ENCODE peak calls at places on chromosome 6, in six cellular contexts. R is uterus, V is small intestine, Q is left ventricle myocardium inferior, X is DND-41, M is heart right ventricle. Y is an unnamed sample. For H3K27me3, the result is how much of the 10 kb centered on the place peaks cover.

GRCh38 chr6:19804362-19805145 is 32.6 kb upstream of the ID4 start:
- DNase-seq in R (peak), M (peak), Q (peak), X (no peak), V (peak), Y (peak)

GRCh38 chr6:133805876-133806275 is 83.0 kb upstream of the TCF21 start:
- DNase-seq in V (no peak), M (no peak), R (no peak), X (no peak), Q (no peak), Y (no peak)

GRCh38 chr6:2859325-2859700 is 17.6 kb upstream of the SERPINB1 start:
- DNase-seq in R (no peak), V (no peak), X (no peak), Q (no peak), M (no peak), Y (no peak)

GRCh38 chr6:65170273-65170672 is 536.8 kb downstream of the EYS start:
- DNase-seq in V (no peak), X (no peak), Q (no peak), R (no peak), M (no peak), Y (no peak)

GRCh38 chr6:157652601-157653363 is 170.3 kb upstream of the SNX9 start:
- DNase-seq in V (no peak), R (no peak), X (no peak), Q (no peak), M (no peak), Y (no peak)

GRCh38 chr6:115882174-115882573 is 178.5 kb downstream of the FRK start:
- DNase-seq in M (no peak), X (no peak), R (no peak), Q (no peak), V (no peak), Y (no peak)

GRCh38 chr6:113936093-113936934 is 34.6 kb downstream of the HDAC2 start:
- DNase-seq in V (peak), X (peak), M (peak), Q (no peak), R (no peak), Y (no peak)

GRCh38 chr6:159582736-159583135 is 110.3 kb downstream of the SOD2 start:
- DNase-seq in Q (no peak), V (no peak), M (no peak), X (no peak), R (no peak), Y (no peak)

GRCh38 chr6:46014511-46015118 is 1.0 kb downstream of the CLIC5 start:
- DNase-seq in R (no peak), M (peak), V (peak), Q (peak), X (no peak), Y (peak)

GRCh38 chr6:53924821-53925422 is 130.1 kb downstream of the LRRC1 start:
- DNase-seq in R (no peak), V (no peak), M (no peak), X (no peak), Q (no peak), Y (no peak)

GRCh38 chr6:27669278-27669797 is 196.4 kb upstream of the ZNF184 start:
- DNase-seq in V (no peak), R (no peak), X (no peak), M (no peak), Q (no peak), Y (no peak)

GRCh38 chr6:75791881-75792280 is 42.8 kb downstream of the MYO6 start:
- DNase-seq in M (no peak), Q (no peak), R (no peak), V (no peak), X (no peak), Y (no peak)

GRCh38 chr6:81998432-81998831 is 246.0 kb upstream of the TENT5A start:
- DNase-seq in M (no peak), V (no peak), R (no peak), X (no peak), Q (no peak), Y (no peak)

GRCh38 chr6:145247677-145248419 is 487.5 kb downstream of the EPM2A start:
- DNase-seq in X (no peak), Q (no peak), V (no peak), M (no peak), R (no peak), Y (no peak)

GRCh38 chr6:83474309-83474708 is 38.0 kb upstream of the PRSS35 start:
- DNase-seq in X (no peak), M (peak), R (no peak), Q (no peak), V (peak), Y (peak)

GRCh38 chr6:35931120-35931561 is 10.2 kb upstream of the SRPK1 start:
- DNase-seq in Q (no peak), R (no peak), V (no peak), M (no peak), X (no peak), Y (no peak)

GRCh38 chr6:166462461-166463135 is 79.9 kb upstream of the MPC1 start:
- DNase-seq in V (no peak), M (no peak), Q (no peak), R (no peak), X (no peak), Y (no peak)

GRCh38 chr6:168414696-168415095 is 26.3 kb upstream of the SMOC2 start:
- DNase-seq in M (no peak), X (no peak), V (no peak), Q (no peak), R (no peak), Y (no peak)

GRCh38 chr6:87907521-87907920 is 140.1 kb upstream of the SPACA1 start:
- DNase-seq in M (no peak), X (peak), Q (no peak), R (no peak), V (no peak), Y (no peak)

GRCh38 chr6:27471365-27472115 is 1.4 kb downstream of the ZNF184 start:
- DNase-seq in X (no peak), Q (no peak), V (peak), M (no peak), R (no peak), Y (no peak)

GRCh38 chr6:38522322-38522721 is 117.4 kb downstream of the BTBD9 start:
- DNase-seq in X (no peak), V (no peak), R (peak), Q (no peak), M (peak), Y (no peak)

GRCh38 chr6:15715851-15716250 is 53.0 kb upstream of the DTNBP1 start:
- DNase-seq in Q (no peak), R (no peak), X (no peak), V (no peak), M (no peak), Y (no peak)

GRCh38 chr6:14275493-14275851 is 157.9 kb downstream of the CD83 start:
- DNase-seq in M (peak), R (peak), X (peak), V (no peak), Q (peak), Y (no peak)

GRCh38 chr6:55953384-55953783 is 78.0 kb upstream of the BMP5 start:
- DNase-seq in M (no peak), X (no peak), V (no peak), R (no peak), Q (no peak), Y (no peak)

GRCh38 chr6:110626442-110626841 is 150.0 kb upstream of the SLC22A16 start:
- DNase-seq in Q (no peak), V (no peak), R (no peak), X (no peak), M (no peak), Y (no peak)

GRCh38 chr6:95654176-95654575 is 76.8 kb downstream of the MANEA start:
- DNase-seq in Q (no peak), R (no peak), X (no peak), V (no peak), M (no peak), Y (no peak)

GRCh38 chr6:294656-295565 is 2.6 kb downstream of the DUSP22 start:
- DNase-seq in M (no peak), V (no peak), Q (no peak), R (no peak), X (no peak), Y (no peak)

GRCh38 chr6:56356431-56356830 is 109.1 kb upstream of the COL21A1 start:
- DNase-seq in M (no peak), Q (no peak), X (no peak), V (no peak), R (no peak), Y (no peak)

GRCh38 chr6:113763311-113763766 is 93.8 kb upstream of the MARCKS start:
- DNase-seq in R (no peak), V (no peak), Q (no peak), M (no peak), X (no peak), Y (no peak)

GRCh38 chr6:14270925-14271791 is 153.6 kb downstream of the CD83 start:
- DNase-seq in M (no peak), V (peak), R (no peak), Q (no peak), X (peak), Y (no peak)

GRCh38 chr6:1817033-1817761 is 207.5 kb downstream of the FOXC1 start:
- DNase-seq in M (no peak), R (no peak), Q (no peak), V (no peak), X (no peak), Y (no peak)

GRCh38 chr6:137724018-137724403 is 143.0 kb upstream of the TNFAIP3 start:
- DNase-seq in X (no peak), Q (no peak), R (no peak), M (no peak), V (peak), Y (no peak)

GRCh38 chr6:32369678-32370077 is 2.0 kb downstream of the TSBP1 start:
- DNase-seq in V (no peak), Q (no peak), M (no peak), R (no peak), X (no peak), Y (no peak)

GRCh38 chr6:32371204-32371603 is 499 bp downstream of the TSBP1 start:
- DNase-seq in X (no peak), R (no peak), M (no peak), V (no peak), Q (no peak), Y (no peak)

GRCh38 chr6:32371803-32372202 is at the start of gene TSBP1:
- DNase-seq in R (no peak), Q (no peak), V (no peak), M (no peak), X (no peak), Y (no peak)

GRCh38 chr6:32370510-32370909 is 1.2 kb downstream of the TSBP1 start:
- DNase-seq in R (no peak), V (no peak), M (no peak), X (no peak), Q (no peak), Y (no peak)

DNA sequence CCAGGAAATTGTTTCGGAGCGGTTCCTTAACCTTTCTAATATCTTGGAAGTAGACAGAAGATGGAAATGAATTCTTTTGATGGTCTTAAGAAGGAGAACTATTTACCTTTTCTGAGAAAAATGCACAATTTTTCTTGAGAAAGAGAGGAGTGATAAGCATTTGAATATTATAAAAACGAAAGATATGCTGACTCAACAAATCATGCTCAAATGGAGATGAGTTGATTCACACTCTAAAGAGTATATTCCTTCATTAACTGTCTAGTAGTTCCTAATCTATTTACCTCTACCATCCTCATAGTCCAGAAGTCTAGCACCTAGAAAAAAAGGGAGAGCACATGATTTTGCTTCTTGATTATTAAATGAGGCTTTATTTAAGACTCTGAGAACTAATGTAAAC is 4.1 kb downstream of the TSBP1 start:
- DNase-seq in Q (no peak), X (no peak), R (no peak), V (no peak), M (no peak), Y (no peak)
- H3K27me3 ChIP-seq in Q (under half), X (under half), R (under half), V (under half), M (under half), Y (under half)

GRCh38 chr6:32096087-32096393 is 13.1 kb downstream of the TNXB start:
- DNase-seq in M (no peak), R (no peak), X (no peak), V (no peak), Q (no peak), Y (no peak)
- H3K27me3 ChIP-seq in M (under half), R (under half), X (under half), V (under half), Q (under half), Y (under half)

GRCh38 chr6:104954091-104954797 is 2.7 kb upstream of the LIN28B start:
- DNase-seq in M (no peak), V (no peak), X (no peak), Q (no peak), R (no peak), Y (no peak)
- H3K27me3 ChIP-seq in M (half or more), V (under half), X (under half), Q (half or more), R (half or more), Y (half or more)

GRCh38 chr6:150145427-150145826 is 2.6 kb downstream of the PPP1R14C start:
- DNase-seq in M (no peak), Q (no peak), R (no peak), X (no peak), V (no peak), Y (no peak)

GRCh38 chr6:150145830-150146229 is 3.0 kb downstream of the PPP1R14C start:
- DNase-seq in X (no peak), R (no peak), M (no peak), Q (no peak), V (no peak), Y (no peak)

GRCh38 chr6:150144294-150144868 is 1.5 kb downstream of the PPP1R14C start:
- DNase-seq in M (no peak), X (no peak), R (no peak), V (no peak), Q (no peak), Y (no peak)

GRCh38 chr6:150149146-150149545 is 6.3 kb downstream of the PPP1R14C start:
- DNase-seq in R (no peak), Q (no peak), M (no peak), X (no peak), V (no peak), Y (no peak)

DNA sequence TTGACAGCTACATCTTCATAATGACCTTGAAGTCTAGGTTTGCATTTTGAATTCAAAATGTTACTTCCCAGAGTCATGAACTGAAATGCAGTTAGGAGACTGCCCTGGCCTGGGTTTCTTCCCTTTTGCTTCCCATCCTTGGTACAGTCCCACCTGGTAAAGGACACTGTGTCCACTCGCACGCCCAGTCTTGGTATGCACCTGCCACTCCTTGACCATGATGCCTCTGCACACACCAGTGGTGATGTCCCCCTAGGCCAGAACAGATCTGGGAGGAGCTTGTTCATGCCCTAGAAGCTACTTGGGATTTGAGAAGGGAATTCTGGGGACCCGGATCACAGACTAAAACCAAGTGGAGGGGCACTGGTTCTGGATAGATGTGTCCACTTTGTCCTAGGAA is 3.6 kb downstream of the PPP1R14C start:
- DNase-seq in Q (no peak), V (no peak), R (no peak), X (no peak), M (no peak), Y (no peak)
- H3K27me3 ChIP-seq in Q (half or more), V (under half), R (under half), X (under half), M (under half), Y (under half)

GRCh38 chr6:41522780-41523548 is 23.2 kb upstream of the FOXP4 start:
- DNase-seq in R (peak), V (no peak), X (no peak), Q (no peak), M (no peak), Y (no peak)
- H3K27me3 ChIP-seq in R (under half), V (under half), X (under half), Q (half or more), M (under half), Y (under half)

GRCh38 chr6:29137724-29138123 is 29.9 kb downstream of the OR2J3 start:
- DNase-seq in R (no peak), Q (no peak), X (no peak), V (no peak), M (no peak), Y (no peak)
- H3K27me3 ChIP-seq in R (under half), Q (under half), X (under half), V (under half), M (under half), Y (under half)

DNA sequence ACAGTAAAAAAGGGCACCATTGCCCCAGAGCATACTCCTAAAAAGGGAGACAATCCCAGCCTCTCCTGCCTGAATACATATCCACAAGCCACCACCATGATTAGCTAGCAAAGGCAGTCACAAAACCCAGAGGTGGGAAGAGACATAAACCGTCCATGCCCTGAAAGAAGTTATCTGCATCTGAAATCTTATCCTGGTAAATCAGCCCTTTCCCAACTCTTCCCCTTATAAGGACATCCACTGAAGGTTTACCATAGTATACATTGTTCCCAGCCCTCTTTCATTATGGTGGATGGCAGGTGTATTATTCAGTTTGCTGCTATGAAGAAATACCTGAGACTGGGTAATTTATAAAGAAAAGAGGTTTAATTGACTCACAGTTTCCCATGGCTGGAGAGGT is 95.2 kb downstream of the TBC1D7 start:
- DNase-seq in Q (no peak), R (no peak), X (no peak), M (no peak), V (no peak), Y (no peak)
- H3K27me3 ChIP-seq in Q (under half), R (under half), X (under half), M (under half), V (under half), Y (under half)

GRCh38 chr6:143536461-143536865 is 24.9 kb upstream of the FUCA2 start:
- DNase-seq in V (peak), M (no peak), R (peak), Q (peak), X (peak), Y (no peak)
- H3K27me3 ChIP-seq in V (under half), M (under half), R (under half), Q (under half), X (half or more), Y (under half)

DNA sequence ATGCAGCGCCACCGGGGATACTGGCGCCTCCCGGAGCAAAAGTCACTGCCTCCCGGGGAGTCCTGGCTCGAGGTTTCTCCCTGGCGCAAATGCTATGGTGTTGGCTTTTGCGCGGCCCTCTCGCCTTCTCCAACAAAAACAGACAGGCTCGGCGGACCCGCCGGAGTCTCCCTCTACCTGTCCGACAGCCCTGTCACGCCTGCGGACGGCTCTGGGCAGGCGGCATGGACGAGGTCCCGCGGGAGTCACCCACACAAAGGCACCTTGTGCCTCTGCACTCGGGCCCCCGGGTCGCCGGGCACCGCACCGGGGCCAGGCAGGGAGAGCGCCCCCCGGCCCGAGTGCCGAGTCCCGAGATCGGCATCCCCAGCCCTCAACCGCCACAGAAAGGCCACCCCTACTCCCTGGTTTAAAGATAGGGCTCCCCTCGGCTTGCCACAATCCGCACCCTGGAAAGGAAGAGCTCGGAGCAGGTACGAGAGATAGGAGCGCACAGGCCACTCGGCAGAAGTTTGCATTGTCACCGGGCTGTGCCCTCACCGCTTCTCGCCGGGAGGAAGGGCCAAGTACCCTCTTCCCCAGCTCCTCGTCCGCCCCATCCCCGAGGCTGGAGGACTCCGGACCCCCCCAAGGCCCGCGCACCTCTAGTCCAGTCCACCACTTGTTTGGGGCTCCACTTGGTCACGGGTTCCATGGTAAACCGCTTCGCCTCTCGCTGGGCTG is 903 bp downstream of the CNKSR3 start:
- DNase-seq in M (no peak), V (peak), R (peak), Q (peak), X (no peak), Y (peak)
- H3K27me3 ChIP-seq in M (under half), V (under half), R (under half), Q (under half), X (under half), Y (under half)

GRCh38 chr6:33978593-33979150 is 167.2 kb downstream of the GRM4 start:
- DNase-seq in X (no peak), M (no peak), Q (no peak), V (no peak), R (no peak), Y (no peak)

GRCh38 chr6:33974471-33974870 is 170.7 kb upstream of the MLN start:
- DNase-seq in Q (no peak), X (no peak), R (no peak), M (no peak), V (no peak), Y (no peak)

GRCh38 chr6:33977606-33978438 is 168.1 kb downstream of the GRM4 start:
- DNase-seq in V (no peak), Q (no peak), M (no peak), X (no peak), R (no peak), Y (no peak)

GRCh38 chr6:33975631-33976424 is 170.1 kb downstream of the GRM4 start:
- DNase-seq in V (no peak), M (no peak), Q (no peak), R (no peak), X (no peak), Y (no peak)

GRCh38 chr6:33976425-33977360 is 169.2 kb downstream of the GRM4 start:
- DNase-seq in M (no peak), V (no peak), Q (no peak), R (no peak), X (no peak), Y (no peak)
- H3K27me3 ChIP-seq in M (half or more), V (under half), Q (half or more), R (under half), X (under half), Y (under half)